ENCODE peak calls at places on chromosomes 5 and 9, in eight cellular contexts. Y is upper lobe of left lung, G is cardiac muscle cell, T is lower lobe of right lung, B is PC-9, Q is pancreas, W is psoas muscle, J is aorta. A is an unnamed sample.
A peak's percentile ranks its signal among the peaks of the same experiment; 100 is the strongest.

GRCh38 chr9:71587576-71588362 is 180.5 kb downstream of the CEMIP2 start:
- DNase-seq in Q (no peak), B (peak; percentile 41), Y (no peak), T (no peak), J (no peak), G (no peak), W (no peak), A (no peak)

GRCh38 chr9:90105793-90106192 is 501.0 kb downstream of the GADD45G start:
- DNase-seq in Q (no peak), Y (no peak), G (no peak), W (no peak), J (no peak), T (no peak), B (no peak), A (no peak)

GRCh38 chr5:173094012-173094661 is 38.0 kb downstream of the CREBRF start:
- DNase-seq in Q (no peak), W (no peak), B (peak; percentile 76), G (peak; percentile 90), Y (no peak), T (no peak), J (no peak), A (no peak)

GRCh38 chr9:127741831-127742434 is 6.8 kb upstream of the TOR2A start:
- DNase-seq in J (no peak), Y (peak; percentile 90), W (peak; percentile 88), T (peak; percentile 90), G (no peak), Q (peak; percentile 77), B (no peak), A (no peak)

GRCh38 chr5:79562351-79563246 is 48.7 kb upstream of the HOMER1 start:
- DNase-seq in T (no peak), Y (no peak), W (no peak), J (no peak), Q (no peak), G (peak; percentile 33), B (no peak), A (no peak)

GRCh38 chr9:20321683-20322082 is 300.6 kb downstream of the MLLT3 start:
- DNase-seq in G (no peak), B (no peak), W (no peak), Y (no peak), J (no peak), Q (no peak), T (no peak), A (no peak)

GRCh38 chr5:11863920-11864319 is 40.3 kb downstream of the CTNND2 start:
- DNase-seq in T (no peak), Q (no peak), G (no peak), W (no peak), J (no peak), Y (no peak), B (no peak), A (no peak)

GRCh38 chr9:35563791-35564197 is 41.3 kb upstream of the TESK1 start:
- DNase-seq in B (no peak), Y (no peak), G (peak; percentile 53), J (peak; percentile 69), Q (no peak), W (peak; percentile 85), T (no peak), A (no peak)

GRCh38 chr5:38376404-38376803 is 118.0 kb downstream of the EGFLAM start:
- DNase-seq in Q (no peak), W (no peak), B (peak; percentile 0), T (no peak), Y (no peak), G (no peak), J (no peak), A (no peak)

GRCh38 chr5:79069488-79070001 is at the start of the genes BHMT2 and DMGDH:
- DNase-seq in Q (peak; percentile 70), T (no peak), J (peak; percentile 69), G (peak; percentile 68), W (peak; percentile 75), Y (no peak), B (no peak), A (no peak)

GRCh38 chr5:147887925-147888324 is 9.4 kb downstream of the SCGB3A2 start:
- DNase-seq in W (no peak), J (no peak), B (peak; percentile 45), T (no peak), Y (no peak), Q (no peak), G (no peak), A (no peak)

GRCh38 chr5:154858972-154859950 is 834 bp downstream of the CNOT8 start:
- DNase-seq in Q (no peak), Y (no peak), J (no peak), W (no peak), T (no peak), B (no peak), G (peak; percentile 9), A (no peak)

GRCh38 chr5:137336565-137337120 is 162.5 kb downstream of the SPOCK1 start:
- DNase-seq in Q (no peak), T (no peak), B (no peak), J (no peak), Y (no peak), G (no peak), W (no peak), A (no peak)

GRCh38 chr5:67538343-67538670 is 341.7 kb upstream of the CD180 start:
- DNase-seq in G (no peak), Q (no peak), T (no peak), Y (no peak), W (no peak), J (no peak), B (no peak), A (no peak)

GRCh38 chr5:155753943-155754581 is 572.9 kb upstream of the SGCD start:
- DNase-seq in J (no peak), G (no peak), Y (no peak), B (no peak), W (no peak), Q (no peak), T (no peak), A (no peak)

GRCh38 chr5:35164860-35165542 is 65.3 kb downstream of the PRLR start:
- DNase-seq in W (no peak), J (no peak), Y (no peak), G (no peak), Q (no peak), B (no peak), T (no peak), A (no peak)

GRCh38 chr5:156149203-156149602 is 177.8 kb upstream of the SGCD start:
- DNase-seq in J (no peak), T (no peak), Y (no peak), B (no peak), G (peak; percentile 5), Q (no peak), W (no peak), A (no peak)

GRCh38 chr5:149561848-149562247 is 10.6 kb upstream of the CSNK1A1 start:
- DNase-seq in G (peak; percentile 95), T (no peak), B (peak; percentile 95), W (no peak), Y (no peak), Q (no peak), J (no peak), A (no peak)
- H3K4me3 ChIP-seq in G (no peak overlapping the region), T (no peak overlapping the region), B (peak overlapping the region; percentile 43), W (peak overlapping the region; percentile 30), Y (no peak overlapping the region), Q (no peak overlapping the region), J (no peak overlapping the region), A (peak overlapping the region; percentile 13)

DNA sequence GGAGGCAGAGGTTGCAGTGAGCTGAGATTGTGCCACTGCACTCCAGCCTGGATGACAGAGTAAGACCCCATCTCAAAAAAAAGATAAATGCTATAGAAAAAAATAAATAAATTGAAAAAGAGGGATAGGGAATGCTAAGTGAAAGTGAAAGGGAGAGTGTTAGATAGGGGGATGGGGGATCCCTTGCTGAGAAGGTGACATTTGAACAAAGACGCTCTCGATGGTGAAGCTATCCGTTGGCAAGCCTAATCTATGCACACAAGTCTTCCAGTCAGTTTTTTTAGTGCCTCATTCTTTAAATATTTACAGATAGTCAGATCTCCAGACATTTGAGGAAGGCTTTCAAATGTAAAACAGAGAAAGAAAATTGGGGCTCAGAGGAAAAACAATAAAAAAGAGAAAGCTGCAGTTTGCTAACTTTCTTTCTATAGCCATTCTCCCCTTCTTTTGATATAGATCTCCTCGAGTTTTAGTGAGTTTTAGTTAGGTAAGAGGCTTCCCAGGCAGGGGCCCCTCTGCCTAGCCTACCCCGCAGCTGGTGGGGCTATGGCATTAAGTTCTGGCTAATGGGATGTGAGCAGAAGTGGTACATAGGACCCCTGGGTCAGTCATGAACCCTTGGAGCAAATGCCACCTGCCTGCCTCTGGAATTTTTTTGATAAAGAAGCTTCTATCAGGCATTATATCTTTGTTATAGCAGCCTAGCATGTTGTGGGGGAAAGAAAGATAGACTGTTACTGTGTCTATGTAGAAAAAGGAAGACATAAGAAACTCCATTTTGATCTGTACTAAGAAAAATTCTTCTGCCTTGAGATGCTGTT is 12.0 kb downstream of the GLRX start:
- DNase-seq in B (no peak), W (no peak), G (no peak), Y (no peak), J (no peak), Q (no peak), T (no peak), A (peak; percentile 13)
- H3K4me1 ChIP-seq in B (no peaks in the 10 kb centered on the region), W (peaks cover 48% of the 10 kb centered on the region), G (peaks cover 53% of the 10 kb centered on the region), Y (peaks cover 53% of the 10 kb centered on the region), J (peaks cover 3% of the 10 kb centered on the region), Q (peaks cover 4% of the 10 kb centered on the region), T (peaks cover 61% of the 10 kb centered on the region), A (peaks cover 50% of the 10 kb centered on the region)

GRCh38 chr9:124707667-124708066 is 63.4 kb downstream of the NR6A1 start:
- DNase-seq in J (no peak), Q (no peak), Y (no peak), B (peak; percentile 72), W (no peak), G (no peak), T (no peak), A (no peak)
- H3K27ac ChIP-seq in J (no peak overlapping the region), Q (no peak overlapping the region), Y (no peak overlapping the region), B (peak overlapping the region; percentile 57), W (no peak overlapping the region), G (peak overlapping the region; percentile 12), T (no peak overlapping the region), A (no peak overlapping the region)

GRCh38 chr9:109950710-109951443 is 170.9 kb downstream of the PALM2AKAP2 start:
- DNase-seq in B (no peak), Y (no peak), J (no peak), Q (no peak), T (no peak), W (no peak), G (no peak), A (no peak)

GRCh38 chr9:109940536-109940935 is 160.5 kb downstream of the PALM2AKAP2 start:
- DNase-seq in T (no peak), Q (no peak), Y (no peak), W (no peak), J (no peak), G (no peak), B (no peak), A (no peak)

GRCh38 chr9:109948453-109948852 is 168.5 kb downstream of the PALM2AKAP2 start:
- DNase-seq in G (no peak), T (no peak), W (no peak), J (no peak), Y (no peak), B (no peak), Q (no peak), A (no peak)

GRCh38 chr9:109941771-109942170 is 161.8 kb downstream of the PALM2AKAP2 start:
- DNase-seq in G (no peak), Y (no peak), B (no peak), J (no peak), T (no peak), Q (no peak), W (no peak), A (no peak)

DNA sequence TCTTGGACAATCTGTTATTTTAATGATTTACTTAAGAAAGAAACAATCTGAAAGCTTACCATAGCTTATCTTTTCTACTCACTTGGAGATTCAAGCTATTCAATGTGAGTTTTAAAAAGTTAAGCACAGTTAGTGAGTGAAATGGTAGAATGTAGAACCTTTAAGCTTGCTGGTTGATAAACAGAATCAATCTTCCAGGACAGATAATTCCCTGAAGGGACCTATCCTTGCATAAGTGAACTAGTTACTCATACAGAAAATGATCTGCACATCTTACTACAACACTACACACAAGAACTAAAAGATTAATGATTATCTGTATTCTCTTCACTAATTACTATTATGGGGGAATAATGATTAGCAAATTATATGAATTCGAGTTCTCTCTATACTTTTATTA is 165.6 kb downstream of the PALM2AKAP2 start:
- DNase-seq in T (no peak), G (no peak), Q (no peak), W (no peak), Y (no peak), J (no peak), B (no peak), A (no peak)
- H3K4me3 ChIP-seq in T (no peak overlapping the region), G (no peak overlapping the region), Q (no peak overlapping the region), W (no peak overlapping the region), Y (no peak overlapping the region), J (no peak overlapping the region), B (no peak overlapping the region), A (no peak overlapping the region)